ENCODE peak calls at places on chromosomes 1 and 21, in four cellular contexts. One of them, this sample, is unnamed.

GRCh38 chr21:44437696-44438431 is 17.4 kb upstream of the LRRC3 start:
- DNase-seq in stomach: no peak
- DNase-seq in A549: no peak
- DNase-seq in transverse colon: no peak
- DNase-seq in this sample: peak; percentile 66

GRCh38 chr1:182206628-182207239 is 145.2 kb upstream of the ZNF648 start:
- DNase-seq in stomach: peak; percentile 38
- DNase-seq in transverse colon: peak; percentile 43
- DNase-seq in A549: no peak
- DNase-seq in this sample: no peak

GRCh38 chr1:65979145-65979544 is 186.4 kb downstream of the PDE4B start:
- DNase-seq in transverse colon: no peak
- DNase-seq in A549: peak; percentile 86
- DNase-seq in stomach: no peak
- DNase-seq in this sample: no peak

GRCh38 chr1:1540015-1540816 is at the start of gene TMEM240:
- DNase-seq in stomach: peak; percentile 61
- DNase-seq in A549: no peak
- DNase-seq in transverse colon: peak; percentile 68
- DNase-seq in this sample: peak; percentile 47

GRCh38 chr21:31103163-31103562 is 64.9 kb upstream of the KRTAP19-8 start:
- DNase-seq in stomach: no peak
- DNase-seq in transverse colon: no peak
- DNase-seq in A549: no peak
- DNase-seq in this sample: no peak

GRCh38 chr1:216758182-216758581 is 35.0 kb upstream of the ESRRG start:
- DNase-seq in stomach: peak; percentile 42
- DNase-seq in A549: no peak
- DNase-seq in transverse colon: no peak
- DNase-seq in this sample: no peak

GRCh38 chr1:201282931-201283829 is at the start of gene PKP1:
- DNase-seq in stomach: peak; percentile 49
- DNase-seq in transverse colon: peak; percentile 51
- DNase-seq in A549: no peak
- DNase-seq in this sample: peak; percentile 81

GRCh38 chr21:39651206-39651605 is 38.5 kb downstream of the B3GALT5 start:
- DNase-seq in stomach: no peak
- DNase-seq in A549: no peak
- DNase-seq in transverse colon: no peak
- DNase-seq in this sample: no peak

GRCh38 chr1:43067856-43068751 is 104.0 kb downstream of the EBNA1BP2 start:
- DNase-seq in A549: no peak
- DNase-seq in stomach: no peak
- DNase-seq in transverse colon: peak; percentile 23
- DNase-seq in this sample: no peak

GRCh38 chr21:45833437-45833836 is 148.1 kb upstream of the COL6A1 start:
- DNase-seq in A549: no peak
- DNase-seq in transverse colon: no peak
- DNase-seq in stomach: no peak
- DNase-seq in this sample: no peak

GRCh38 chr1:90387825-90388224 is 329.3 kb downstream of the BARHL2 start:
- DNase-seq in stomach: no peak
- DNase-seq in transverse colon: no peak
- DNase-seq in A549: no peak
- DNase-seq in this sample: no peak

GRCh38 chr21:46057111-46057709 is 40.7 kb upstream of the COL6A2 start:
- DNase-seq in A549: no peak
- DNase-seq in stomach: no peak
- DNase-seq in transverse colon: no peak
- DNase-seq in this sample: no peak

GRCh38 chr1:32358435-32358834 is 3.9 kb downstream of the FAM229A start:
- DNase-seq in stomach: no peak
- DNase-seq in A549: no peak
- DNase-seq in transverse colon: no peak
- DNase-seq in this sample: no peak

GRCh38 chr1:172607145-172607544 is 51.8 kb upstream of the FASLG start:
- DNase-seq in transverse colon: no peak
- DNase-seq in A549: no peak
- DNase-seq in stomach: no peak
- DNase-seq in this sample: no peak

GRCh38 chr1:77134359-77134758 is 84.9 kb downstream of the PIGK start:
- DNase-seq in transverse colon: no peak
- DNase-seq in A549: no peak
- DNase-seq in stomach: no peak
- DNase-seq in this sample: no peak

GRCh38 chr1:196115641-196116040 is 492.6 kb downstream of the KCNT2 start:
- DNase-seq in stomach: no peak
- DNase-seq in transverse colon: no peak
- DNase-seq in A549: no peak
- DNase-seq in this sample: no peak

GRCh38 chr1:225462429-225462713 is 34.5 kb upstream of the LBR start:
- DNase-seq in stomach: no peak
- DNase-seq in A549: no peak
- DNase-seq in transverse colon: no peak
- DNase-seq in this sample: no peak

GRCh38 chr21:42590431-42591131 is 62.8 kb upstream of the PDE9A start:
- DNase-seq in stomach: no peak
- DNase-seq in A549: no peak
- DNase-seq in transverse colon: no peak
- DNase-seq in this sample: no peak

GRCh38 chr1:6544831-6545230 is 9.5 kb downstream of the NOL9 start:
- DNase-seq in transverse colon: no peak
- DNase-seq in stomach: no peak
- DNase-seq in A549: no peak
- DNase-seq in this sample: no peak

GRCh38 chr1:111990878-111991760 is 1.7 kb upstream of the KCND3 start:
- DNase-seq in stomach: peak; percentile 86
- DNase-seq in A549: peak; percentile 11
- DNase-seq in transverse colon: peak; percentile 72
- DNase-seq in this sample: peak; percentile 86

GRCh38 chr1:79726321-79726720 is 719.8 kb upstream of the ADGRL4 start:
- DNase-seq in stomach: no peak
- DNase-seq in transverse colon: no peak
- DNase-seq in A549: no peak
- DNase-seq in this sample: no peak

GRCh38 chr1:206674745-206675175 is 9.9 kb upstream of the MAPKAPK2 start:
- DNase-seq in stomach: peak; percentile 81
- DNase-seq in transverse colon: peak; percentile 82
- DNase-seq in A549: peak; percentile 85
- DNase-seq in this sample: peak; percentile 29

GRCh38 chr21:31132574-31133242 is 94.4 kb upstream of the KRTAP19-8 start:
- DNase-seq in stomach: no peak
- DNase-seq in transverse colon: peak; percentile 43
- DNase-seq in A549: no peak
- DNase-seq in this sample: no peak

GRCh38 chr21:33558777-33559421 is 16.1 kb downstream of the SON start:
- DNase-seq in stomach: no peak
- DNase-seq in A549: no peak
- DNase-seq in transverse colon: no peak
- DNase-seq in this sample: no peak

GRCh38 chr1:8663090-8663802 is 154.2 kb downstream of the RERE start:
- DNase-seq in stomach: no peak
- DNase-seq in transverse colon: no peak
- DNase-seq in A549: no peak
- DNase-seq in this sample: no peak

GRCh38 chr1:22652881-22653316 is at the start of gene C1QB:
- DNase-seq in stomach: no peak
- DNase-seq in A549: no peak
- DNase-seq in transverse colon: peak; percentile 48
- DNase-seq in this sample: no peak

GRCh38 chr1:86741947-86742572 is 37.7 kb downstream of the SH3GLB1 start:
- DNase-seq in A549: peak; percentile 39
- DNase-seq in stomach: peak; percentile 47
- DNase-seq in transverse colon: peak; percentile 20
- DNase-seq in this sample: no peak

GRCh38 chr1:227270554-227270953 is 47.7 kb downstream of the CDC42BPA start:
- DNase-seq in stomach: no peak
- DNase-seq in A549: no peak
- DNase-seq in transverse colon: no peak
- DNase-seq in this sample: no peak

DNA sequence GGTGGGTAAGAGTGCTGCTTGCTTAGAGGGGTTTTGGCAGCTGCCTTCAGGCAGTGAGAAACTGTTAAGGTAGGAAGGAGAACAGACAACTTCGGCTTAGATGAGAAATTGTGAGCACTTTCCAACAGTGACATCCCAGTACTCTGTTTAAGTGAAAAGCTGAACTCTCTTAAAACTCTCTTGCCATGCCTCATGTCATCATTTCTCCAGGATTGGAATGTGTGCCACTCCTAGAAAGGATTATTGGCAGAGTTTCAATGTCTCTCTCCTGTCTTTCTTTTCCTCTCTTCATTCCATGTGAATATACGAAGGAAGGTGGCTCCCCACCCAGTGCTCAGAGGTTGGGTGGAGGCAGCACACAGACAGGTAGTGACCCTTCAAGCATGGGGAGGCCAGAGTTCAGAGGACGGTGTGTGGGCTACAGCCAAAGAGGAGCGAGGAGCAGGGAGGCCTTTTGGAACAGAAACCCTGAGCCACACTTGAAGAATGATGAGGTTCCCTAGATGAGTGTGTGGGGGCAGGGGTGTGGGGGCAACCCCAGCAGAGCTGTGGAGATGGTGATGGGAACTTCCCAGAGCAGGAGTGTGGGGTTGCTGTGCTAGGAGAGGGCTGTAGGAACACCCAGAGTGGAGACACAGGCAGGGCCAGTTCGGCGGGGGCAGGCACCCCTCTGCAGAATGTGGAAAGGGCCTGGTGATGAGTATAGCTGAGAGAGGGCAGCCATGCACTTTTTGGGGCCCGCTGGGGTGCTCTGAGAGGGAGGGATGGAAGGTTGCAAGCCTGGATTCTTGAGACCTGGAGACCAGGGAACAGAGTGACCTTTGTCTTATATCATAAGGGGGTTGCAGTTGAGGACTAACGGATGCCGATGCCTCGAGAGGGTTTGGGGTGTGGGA is 58.8 kb downstream of the GALNT2 start:
- DNase-seq in stomach: no peak
- DNase-seq in A549: peak; percentile 33
- DNase-seq in transverse colon: no peak
- DNase-seq in this sample: no peak
- H3K4me3 ChIP-seq in stomach: no peak overlapping the region
- H3K4me3 ChIP-seq in A549: no peak overlapping the region
- H3K4me3 ChIP-seq in transverse colon: no peak overlapping the region
- H3K4me3 ChIP-seq in this sample: no peak overlapping the region

GRCh38 chr1:229972600-229973296 is 94.3 kb upstream of the GALNT2 start:
- DNase-seq in stomach: no peak
- DNase-seq in A549: peak; percentile 12
- DNase-seq in transverse colon: peak; percentile 20
- DNase-seq in this sample: no peak
- TF ChIP-seq CTCF in stomach: peak; percentile 14
- TF ChIP-seq CTCF in A549: no peak
- TF ChIP-seq CTCF in transverse colon: peak; percentile 26
- TF ChIP-seq CTCF in this sample: no peak

GRCh38 chr1:230581446-230582079 is 60.7 kb upstream of the COG2 start:
- DNase-seq in transverse colon: no peak
- DNase-seq in A549: peak; percentile 32
- DNase-seq in stomach: no peak
- DNase-seq in this sample: peak; percentile 43
- H3K4me1 ChIP-seq in transverse colon: peaks cover 7% of the 10 kb centered on the region
- H3K4me1 ChIP-seq in A549: no peaks in the 10 kb centered on the region
- H3K4me1 ChIP-seq in stomach: peaks cover 4% of the 10 kb centered on the region
- H3K4me1 ChIP-seq in this sample: peaks cover under 1% of the 10 kb centered on the region

DNA sequence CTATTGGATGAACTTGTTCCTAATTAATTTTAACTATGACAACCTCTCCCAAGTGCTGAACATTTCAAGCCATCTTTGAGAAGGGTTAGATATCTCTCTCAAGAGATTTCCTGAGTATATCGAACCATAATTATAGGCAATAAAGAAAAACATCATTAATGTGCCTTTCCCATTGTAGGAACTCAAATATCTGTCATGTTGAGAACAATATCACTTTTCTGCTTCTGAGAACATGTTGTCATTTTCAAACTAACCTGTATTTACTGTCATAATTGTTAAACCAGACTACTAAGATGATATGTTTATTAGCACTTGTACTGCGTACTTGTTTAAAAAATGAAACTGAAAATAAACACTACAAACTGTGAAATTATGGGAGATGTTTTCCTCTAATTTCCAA is 4.3 kb downstream of the EPS15 start:
- DNase-seq in stomach: no peak
- DNase-seq in A549: no peak
- DNase-seq in transverse colon: no peak
- DNase-seq in this sample: no peak
- H3K4me3 ChIP-seq in stomach: peak overlapping the region; percentile 38
- H3K4me3 ChIP-seq in A549: no peak overlapping the region
- H3K4me3 ChIP-seq in transverse colon: peak overlapping the region; percentile 9
- H3K4me3 ChIP-seq in this sample: no peak overlapping the region

GRCh38 chr1:13573586-13573985 is 10.0 kb upstream of the PDPN start:
- DNase-seq in transverse colon: no peak
- DNase-seq in stomach: no peak
- DNase-seq in A549: no peak
- DNase-seq in this sample: no peak

DNA sequence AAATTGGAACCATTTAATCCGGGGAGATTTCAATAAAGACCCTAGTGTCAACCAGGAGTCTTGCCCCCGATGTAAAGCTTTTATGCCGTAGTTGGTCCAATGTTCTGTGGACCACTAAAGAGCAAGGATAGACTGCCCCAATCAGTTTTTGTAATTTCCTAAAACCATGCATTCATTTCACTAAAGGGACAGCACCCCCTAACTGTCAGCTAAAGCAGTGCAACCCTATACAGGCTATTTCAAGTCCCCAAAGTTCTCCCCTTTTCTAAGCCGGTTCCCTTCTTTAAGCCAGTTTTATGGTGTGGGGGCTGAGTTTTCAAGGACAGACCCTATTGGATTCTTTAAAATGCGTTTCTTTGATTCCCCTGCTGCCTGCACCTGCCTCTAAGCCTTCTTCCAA is 12.7 kb upstream of the PDPN start:
- DNase-seq in transverse colon: no peak
- DNase-seq in stomach: no peak
- DNase-seq in A549: no peak
- DNase-seq in this sample: no peak
- TF ChIP-seq CTCF in transverse colon: no peak
- TF ChIP-seq CTCF in stomach: no peak
- TF ChIP-seq CTCF in A549: no peak
- TF ChIP-seq CTCF in this sample: no peak

GRCh38 chr1:207870279-207871031 is 40.5 kb downstream of the CD34 start:
- DNase-seq in transverse colon: no peak
- DNase-seq in stomach: no peak
- DNase-seq in A549: no peak
- DNase-seq in this sample: no peak

GRCh38 chr1:207871117-207871649 is 39.7 kb downstream of the CD34 start:
- DNase-seq in A549: no peak
- DNase-seq in transverse colon: no peak
- DNase-seq in stomach: no peak
- DNase-seq in this sample: no peak

GRCh38 chr1:207869859-207870258 is 41.1 kb downstream of the CD34 start:
- DNase-seq in transverse colon: peak; percentile 50
- DNase-seq in A549: no peak
- DNase-seq in stomach: no peak
- DNase-seq in this sample: no peak

GRCh38 chr1:207873055-207873890 is 37.7 kb downstream of the CD34 start:
- DNase-seq in stomach: no peak
- DNase-seq in transverse colon: no peak
- DNase-seq in A549: no peak
- DNase-seq in this sample: no peak

GRCh38 chr1:207872655-207873054 is 38.3 kb downstream of the CD34 start:
- DNase-seq in transverse colon: no peak
- DNase-seq in A549: no peak
- DNase-seq in stomach: peak; percentile 11
- DNase-seq in this sample: no peak
- H3K4me1 ChIP-seq in transverse colon: peaks cover 10% of the 10 kb centered on the region
- H3K4me1 ChIP-seq in A549: peaks cover 10% of the 10 kb centered on the region
- H3K4me1 ChIP-seq in stomach: peaks cover 41% of the 10 kb centered on the region
- H3K4me1 ChIP-seq in this sample: peaks cover 3% of the 10 kb centered on the region

GRCh38 chr1:175268720-175269119 is 76.1 kb upstream of the KIAA0040 start:
- DNase-seq in transverse colon: no peak
- DNase-seq in A549: no peak
- DNase-seq in stomach: no peak
- DNase-seq in this sample: no peak
- H3K4me3 ChIP-seq in transverse colon: no peak overlapping the region
- H3K4me3 ChIP-seq in A549: no peak overlapping the region
- H3K4me3 ChIP-seq in stomach: no peak overlapping the region
- H3K4me3 ChIP-seq in this sample: no peak overlapping the region